ENCODE peak calls at places on chromosomes 16 and 17, in eight cellular contexts. I is stimulated activated naive CD4-positive, alpha-beta T cell; J is fibroblast of lung; O is iPS-NIHi11; Y is stimulated activated CD4-positive, alpha-beta T cell treated with anti-CD3 and anti-CD28 coated beads, Interleukin-4, amount 100 ng/mL, for 4 hours; F is neural crest cell; X is NCI-H1105 treated with DMSO at 0.1 percent for 48 hours; R is activated CD8-positive, alpha-beta memory T cell treated with anti-CD3 and anti-CD28 coated beads, Interleukin-2, amount 10 ng/mL, durations not matched to agents 7 days and 5 days. Q is an unnamed sample.

GRCh38 chr17:48131216-48131824 is 23.8 kb downstream of the SNX11 start:
- DNase-seq in F (peak; percentile 69), J (peak; percentile 79), R (peak; percentile 57), O (peak; percentile 84), Y (peak; percentile 41), X (peak; percentile 59), I (peak; percentile 66), Q (no peak)

GRCh38 chr16:1048442-1049112 is 24.0 kb upstream of the SSTR5 start:
- DNase-seq in X (no peak), F (peak; percentile 68), J (peak; percentile 9), Y (no peak), O (peak; percentile 93), R (no peak), I (no peak), Q (peak; percentile 84)

GRCh38 chr17:41178843-41179616 is 1.0 kb upstream of the KRTAP4-2 start:
- DNase-seq in I (no peak), F (no peak), O (no peak), Y (no peak), J (no peak), X (no peak), R (no peak), Q (no peak)

GRCh38 chr17:8176197-8176940 is at the start of gene TMEM107:
- DNase-seq in Y (peak; percentile 85), I (peak; percentile 85), J (peak; percentile 80), O (peak; percentile 84), F (peak; percentile 83), X (peak; percentile 91), R (peak; percentile 93), Q (peak; percentile 95)

GRCh38 chr16:67483731-67484525 is 581 bp upstream of the AGRP start:
- DNase-seq in F (no peak), J (no peak), X (no peak), R (no peak), Y (no peak), O (no peak), I (no peak), Q (no peak)

GRCh38 chr16:457732-458400 is 32.4 kb downstream of the RAB11FIP3 start:
- DNase-seq in I (no peak), R (no peak), F (no peak), J (no peak), O (no peak), X (no peak), Y (no peak), Q (no peak)

GRCh38 chr17:35117984-35118383 is 1.7 kb downstream of the RAD51D start:
- DNase-seq in Y (peak; percentile 24), R (peak; percentile 68), O (no peak), J (peak; percentile 39), I (no peak), X (no peak), F (no peak), Q (no peak)

GRCh38 chr17:16941072-16941641 is 30.8 kb downstream of the TNFRSF13B start:
- DNase-seq in O (no peak), X (no peak), J (no peak), I (no peak), R (no peak), F (no peak), Y (no peak), Q (no peak)

GRCh38 chr17:42132941-42133340 is 10.3 kb downstream of the HSPB9 start:
- DNase-seq in R (no peak), X (peak; percentile 71), Y (peak; percentile 17), J (peak; percentile 71), O (peak; percentile 49), F (no peak), I (no peak), Q (no peak)

GRCh38 chr17:3762922-3763776 is 37.8 kb downstream of the ITGAE start:
- DNase-seq in O (no peak), R (peak; percentile 86), F (no peak), Y (no peak), I (no peak), J (no peak), X (no peak), Q (no peak)

GRCh38 chr17:37714897-37715296 is 30.0 kb downstream of the HNF1B start:
- DNase-seq in X (no peak), I (no peak), Y (no peak), R (no peak), F (no peak), O (no peak), J (no peak), Q (no peak)

GRCh38 chr17:13113821-13114525 is 96.1 kb upstream of the ELAC2 start:
- DNase-seq in X (no peak), F (no peak), R (no peak), O (no peak), J (no peak), Y (no peak), I (no peak), Q (no peak)

GRCh38 chr17:83009414-83010322 is 69.7 kb upstream of the METRNL start:
- DNase-seq in O (no peak), J (no peak), X (no peak), Y (no peak), I (no peak), R (no peak), F (no peak), Q (no peak)

GRCh38 chr16:80931985-80932720 is 74.5 kb downstream of the CMC2 start:
- DNase-seq in X (peak; percentile 13), F (peak; percentile 44), I (no peak), R (no peak), O (peak; percentile 69), J (peak; percentile 50), Y (no peak), Q (peak; percentile 90)

GRCh38 chr16:56625140-56625942 is at the start of gene MT1E:
- DNase-seq in J (peak; percentile 85), O (peak; percentile 67), R (peak; percentile 79), X (no peak), F (no peak), Y (no peak), I (peak; percentile 48), Q (peak; percentile 91)

GRCh38 chr16:1073566-1074378 is 1.2 kb downstream of the SSTR5 start:
- DNase-seq in J (no peak), I (no peak), X (no peak), O (peak; percentile 67), R (no peak), Y (no peak), F (no peak), Q (no peak)

GRCh38 chr17:50212121-50212843 is 10.9 kb upstream of the COL1A1 start:
- DNase-seq in X (no peak), O (no peak), Y (no peak), J (peak; percentile 85), I (no peak), F (no peak), R (peak; percentile 32), Q (no peak)

GRCh38 chr16:83967838-83968482 is at the start of gene NECAB2:
- DNase-seq in O (peak; percentile 92), R (no peak), Y (no peak), J (no peak), I (no peak), X (peak; percentile 0), F (peak; percentile 60), Q (peak; percentile 84)

GRCh38 chr16:31715915-31716314 is 157.7 kb upstream of the ZNF267 start:
- DNase-seq in R (no peak), F (no peak), Y (no peak), X (no peak), O (no peak), J (no peak), I (no peak), Q (no peak)

GRCh38 chr16:20740007-20740883 is 1.4 kb downstream of the THUMPD1 start:
- DNase-seq in Y (no peak), J (no peak), X (no peak), I (peak; percentile 24), R (peak; percentile 48), O (no peak), F (no peak), Q (no peak)

GRCh38 chr16:35239561-35239960 is 1780.1 kb downstream of the TP53TG3F start:
- DNase-seq in R (no peak), F (no peak), O (no peak), Y (no peak), X (no peak), I (no peak), J (no peak), Q (no peak)